ENCODE peak calls at places on chromosomes 12 and 14, in nine cellular contexts. A, K, E, C, V, R, H, Y and B are unnamed samples.

GRCh38 chr14:102500190-102500661 is 9.3 kb downstream of the ANKRD9 start:
- DNase-seq in A (no peak), K (no peak), E (no peak), C (no peak), V (peak; percentile 73), R (peak; percentile 65), H (peak; percentile 62), Y (peak; percentile 94), B (peak; percentile 80)

GRCh38 chr14:103091041-103091882 is 3.3 kb upstream of the EXOC3L4 start:
- DNase-seq in A (peak; percentile 73), K (peak; percentile 97), E (peak; percentile 61), C (no peak), V (peak; percentile 61), R (no peak), H (peak; percentile 19), Y (no peak), B (peak; percentile 66)

GRCh38 chr12:116863275-116863767 is 17.9 kb downstream of the HRK start:
- DNase-seq in A (no peak), K (no peak), E (no peak), C (peak; percentile 69), V (peak; percentile 66), R (peak; percentile 22), H (peak; percentile 51), Y (no peak), B (no peak)

GRCh38 chr12:62919827-62920226 is 15.1 kb downstream of the PPM1H start:
- DNase-seq in A (no peak), K (no peak), E (no peak), C (no peak), V (peak; percentile 59), R (no peak), H (peak; percentile 50), Y (no peak), B (no peak)

GRCh38 chr12:79021021-79021420 is 156.4 kb downstream of the SYT1 start:
- DNase-seq in A (no peak), K (no peak), E (no peak), C (no peak), V (no peak), R (no peak), H (no peak), Y (no peak), B (no peak)

GRCh38 chr12:19915392-19916192 is 452.7 kb upstream of the PDE3A start:
- DNase-seq in A (no peak), K (no peak), E (no peak), C (peak; percentile 18), V (peak; percentile 51), R (peak; percentile 17), H (peak; percentile 57), Y (no peak), B (no peak)

GRCh38 chr12:67595365-67595764 is 53.2 kb upstream of the DYRK2 start:
- DNase-seq in A (no peak), K (no peak), E (no peak), C (no peak), V (no peak), R (no peak), H (no peak), Y (no peak), B (no peak)

GRCh38 chr12:51663390-51663789 is 72.4 kb downstream of the SCN8A start:
- DNase-seq in A (no peak), K (no peak), E (no peak), C (no peak), V (no peak), R (no peak), H (no peak), Y (no peak), B (no peak)

GRCh38 chr14:23066368-23066767 is 9.0 kb upstream of the CDH24 start:
- DNase-seq in A (no peak), K (no peak), E (no peak), C (no peak), V (no peak), R (no peak), H (no peak), Y (no peak), B (no peak)

GRCh38 chr12:93741741-93742085 is 64.5 kb downstream of the CRADD start:
- DNase-seq in A (no peak), K (peak; percentile 13), E (no peak), C (no peak), V (no peak), R (no peak), H (peak; percentile 26), Y (no peak), B (no peak)

GRCh38 chr12:67452119-67452805 is 183.1 kb downstream of the CAND1 start:
- DNase-seq in A (peak; percentile 13), K (no peak), E (no peak), C (no peak), V (no peak), R (no peak), H (no peak), Y (no peak), B (no peak)

GRCh38 chr14:103444837-103445524 is 59.8 kb downstream of the MARK3 start:
- DNase-seq in A (no peak), K (no peak), E (no peak), C (no peak), V (no peak), R (no peak), H (peak; percentile 59), Y (no peak), B (no peak)

GRCh38 chr12:65967696-65968095 is 143.4 kb downstream of the HMGA2 start:
- DNase-seq in A (no peak), K (no peak), E (no peak), C (no peak), V (no peak), R (no peak), H (no peak), Y (no peak), B (no peak)

GRCh38 chr14:52678591-52678990 is 16.8 kb downstream of the ERO1A start:
- DNase-seq in A (no peak), K (no peak), E (no peak), C (no peak), V (no peak), R (no peak), H (no peak), Y (no peak), B (no peak)

GRCh38 chr12:14239935-14240872 is 125.3 kb upstream of the ATF7IP start:
- DNase-seq in A (no peak), K (no peak), E (no peak), C (no peak), V (peak; percentile 6), R (no peak), H (peak; percentile 36), Y (no peak), B (no peak)

GRCh38 chr12:110141389-110141788 is 17.2 kb downstream of the IFT81 start:
- DNase-seq in A (no peak), K (no peak), E (no peak), C (no peak), V (peak; percentile 15), R (peak; percentile 30), H (peak; percentile 14), Y (no peak), B (peak; percentile 56)

GRCh38 chr14:106694638-106695393 is 1168.4 kb downstream of the TMEM121 start:
- DNase-seq in A (peak; percentile 55), K (no peak), E (peak; percentile 35), C (no peak), V (no peak), R (no peak), H (no peak), Y (no peak), B (peak; percentile 25)

GRCh38 chr14:38522724-38523123 is 266.8 kb upstream of the CLEC14A start:
- DNase-seq in A (no peak), K (no peak), E (no peak), C (no peak), V (no peak), R (no peak), H (no peak), Y (no peak), B (no peak)

GRCh38 chr12:101891462-101891971 is 14.1 kb downstream of the DRAM1 start:
- DNase-seq in A (no peak), K (no peak), E (no peak), C (no peak), V (peak; percentile 88), R (peak; percentile 54), H (peak; percentile 92), Y (no peak), B (no peak)

GRCh38 chr12:99253068-99253467 is 394.5 kb upstream of the GARIN6 start:
- DNase-seq in A (no peak), K (no peak), E (no peak), C (peak; percentile 7), V (peak; percentile 2), R (no peak), H (no peak), Y (no peak), B (no peak)

GRCh38 chr14:101862177-101862576 is 100.7 kb downstream of the PPP2R5C start:
- DNase-seq in A (no peak), K (no peak), E (no peak), C (no peak), V (peak; percentile 41), R (no peak), H (peak; percentile 88), Y (no peak), B (no peak)

GRCh38 chr12:3662516-3662915 is 90.4 kb downstream of the CRACR2A start:
- DNase-seq in A (no peak), K (no peak), E (no peak), C (no peak), V (no peak), R (no peak), H (no peak), Y (no peak), B (no peak)

GRCh38 chr12:82242729-82243128 is 115.5 kb downstream of the CCDC59 start:
- DNase-seq in A (no peak), K (no peak), E (no peak), C (no peak), V (no peak), R (no peak), H (no peak), Y (no peak), B (no peak)

GRCh38 chr12:108302471-108303311 is 36.4 kb downstream of the CMKLR1 start:
- DNase-seq in A (no peak), K (no peak), E (no peak), C (no peak), V (peak; percentile 60), R (no peak), H (peak; percentile 34), Y (no peak), B (peak; percentile 86)